ENCODE peak calls at places on chromosomes 16 and 17, in six cellular contexts. Z, I, Q, W, X and T are unnamed samples.
A peak's percentile ranks its signal among the peaks of the same experiment; 100 is the strongest.

GRCh38 chr16:24701521-24701951 is 27.9 kb upstream of the TNRC6A start:
- DNase-seq in Z (no peak), W (no peak), X (no peak), Q (no peak), I (no peak), T (no peak)

GRCh38 chr17:49514374-49514738 is 19.3 kb downstream of the NGFR start:
- DNase-seq in I (no peak), W (no peak), Z (no peak), Q (no peak), X (no peak), T (no peak)

GRCh38 chr16:3589441-3589921 is 12.3 kb upstream of the NLRC3 start:
- DNase-seq in X (no peak), Q (no peak), Z (no peak), I (no peak), W (no peak), T (no peak)

GRCh38 chr17:38893612-38894011 is 23.8 kb downstream of the LASP1 start:
- DNase-seq in Q (no peak), I (no peak), X (peak; percentile 51), Z (no peak), W (no peak), T (peak; percentile 61)

GRCh38 chr17:70871180-70871818 is 702.0 kb downstream of the KCNJ2 start:
- DNase-seq in X (peak; percentile 46), I (no peak), W (no peak), Q (no peak), Z (no peak), T (no peak)

GRCh38 chr17:40168262-40168832 is 8.9 kb upstream of the RAPGEFL1 start:
- DNase-seq in X (peak; percentile 34), I (no peak), Z (no peak), Q (peak; percentile 88), W (peak; percentile 70), T (no peak)

GRCh38 chr17:77859411-77859810 is 99.1 kb upstream of the TNRC6C start:
- DNase-seq in W (no peak), Q (no peak), I (no peak), X (no peak), Z (no peak), T (no peak)

GRCh38 chr16:61581417-61582046 is 454.7 kb downstream of the CDH8 start:
- DNase-seq in Z (no peak), I (no peak), Q (no peak), X (no peak), W (no peak), T (no peak)

GRCh38 chr16:69633375-69633774 is 67.6 kb downstream of the NFAT5 start:
- DNase-seq in Q (no peak), I (no peak), Z (no peak), X (no peak), W (no peak), T (no peak)

GRCh38 chr16:66580605-66581209 is 1.4 kb downstream of the CMTM2 start:
- DNase-seq in Z (no peak), Q (peak; percentile 72), I (no peak), W (no peak), X (no peak), T (no peak)

GRCh38 chr17:6749519-6749918 is 6.3 kb upstream of the XAF1 start:
- DNase-seq in Q (no peak), X (no peak), I (no peak), W (no peak), Z (no peak), T (no peak)

GRCh38 chr17:75783069-75783783 is 1.4 kb upstream of the UNK start:
- DNase-seq in X (no peak), Q (peak; percentile 69), I (no peak), Z (no peak), W (no peak), T (no peak)

GRCh38 chr16:1940273-1941161 is 2.5 kb downstream of the MSRB1 start:
- DNase-seq in Q (no peak), Z (no peak), X (no peak), I (no peak), W (no peak), T (no peak)

GRCh38 chr16:17312100-17312732 is 158.5 kb downstream of the XYLT1 start:
- DNase-seq in X (peak; percentile 80), Q (peak; percentile 1), I (no peak), W (no peak), Z (no peak), T (no peak)

GRCh38 chr17:43118679-43119615 is 6.2 kb downstream of the BRCA1 start:
- DNase-seq in I (no peak), W (no peak), Z (no peak), X (no peak), Q (peak; percentile 0), T (no peak)